ENCODE peak calls at places on chromosomes 16 and 17, in ten cellular contexts. N is body of pancreas; Z is heart left ventricle; M is heart right ventricle; S is thoracic aorta; K is CD8-positive, alpha-beta memory T cell; J is WERI-Rb-1; L is CD8-positive, alpha-beta T cell; R is kidney; Y is neural progenitor cell. F is an unnamed sample.

GRCh38 chr17:77451271-77451893 is 310.6 kb downstream of the SEC14L1 start:
- DNase-seq in N (peak), Z (peak), M (peak), S (no peak), K (peak), J (peak), L (peak), R (peak), Y (peak), F (peak)

GRCh38 chr16:13756411-13756810 is 163.5 kb upstream of the ERCC4 start:
- DNase-seq in N (no peak), Z (no peak), M (no peak), S (no peak), K (no peak), J (peak), L (no peak), R (no peak), Y (peak), F (no peak)

GRCh38 chr17:76497979-76498885 is 3.0 kb downstream of the RHBDF2 start:
- DNase-seq in N (peak), Z (peak), M (peak), S (peak), K (no peak), J (peak), L (no peak), R (peak), Y (peak), F (peak)

GRCh38 chr17:22233382-22233781 is 541.1 kb downstream of the KCNJ18 start:
- DNase-seq in N (no peak), Z (no peak), M (no peak), S (no peak), K (no peak), J (no peak), L (no peak), R (no peak), Y (no peak), F (no peak)

GRCh38 chr17:39118674-39119419 is 32.6 kb downstream of the PLXDC1 start:
- DNase-seq in N (no peak), Z (peak), M (no peak), S (no peak), K (no peak), J (no peak), L (no peak), R (no peak), Y (no peak), F (no peak)

GRCh38 chr17:10357768-10358167 is 15.0 kb downstream of the MYH13 start:
- DNase-seq in N (peak), Z (no peak), M (no peak), S (no peak), K (no peak), J (peak), L (no peak), R (no peak), Y (peak), F (no peak)

GRCh38 chr16:66476328-66477027 is 49.4 kb downstream of the BEAN1 start:
- DNase-seq in N (no peak), Z (no peak), M (no peak), S (no peak), K (no peak), J (peak), L (peak), R (no peak), Y (no peak), F (peak)

GRCh38 chr16:72105978-72106377 is 12.3 kb downstream of the DHX38 start:
- DNase-seq in N (no peak), Z (no peak), M (no peak), S (no peak), K (no peak), J (no peak), L (no peak), R (no peak), Y (no peak), F (no peak)

GRCh38 chr16:78405833-78406232 is 306.4 kb downstream of the WWOX start:
- DNase-seq in N (no peak), Z (no peak), M (no peak), S (no peak), K (no peak), J (no peak), L (no peak), R (no peak), Y (no peak), F (no peak)

GRCh38 chr17:82956726-82957468 is 117.1 kb upstream of the ZNF750 start:
- DNase-seq in N (no peak), Z (no peak), M (no peak), S (no peak), K (no peak), J (peak), L (no peak), R (peak), Y (no peak), F (no peak)

GRCh38 chr16:19708498-19709205 is 9.4 kb downstream of the KNOP1 start:
- DNase-seq in N (no peak), Z (no peak), M (no peak), S (no peak), K (no peak), J (no peak), L (no peak), R (peak), Y (no peak), F (no peak)

GRCh38 chr17:5437721-5438317 is 1.1 kb downstream of the C1QBP start:
- DNase-seq in N (no peak), Z (no peak), M (no peak), S (no peak), K (no peak), J (no peak), L (no peak), R (no peak), Y (no peak), F (no peak)

GRCh38 chr17:16027708-16028584 is 28.3 kb downstream of the TTC19 start:
- DNase-seq in N (no peak), Z (no peak), M (no peak), S (no peak), K (no peak), J (no peak), L (peak), R (no peak), Y (no peak), F (no peak)

GRCh38 chr17:8162232-8162996 is at the start of gene VAMP2:
- DNase-seq in N (peak), Z (peak), M (peak), S (no peak), K (peak), J (peak), L (peak), R (peak), Y (peak), F (peak)

GRCh38 chr17:47205419-47205963 is 3.7 kb upstream of the MYL4 start:
- DNase-seq in N (peak), Z (peak), M (peak), S (no peak), K (peak), J (no peak), L (peak), R (peak), Y (no peak), F (peak)

GRCh38 chr16:68626557-68626956 is 18.6 kb upstream of the CDH3 start:
- DNase-seq in N (no peak), Z (no peak), M (no peak), S (no peak), K (no peak), J (no peak), L (no peak), R (no peak), Y (no peak), F (no peak)

GRCh38 chr16:7835032-7835431 is 502.4 kb downstream of the RBFOX1 start:
- DNase-seq in N (no peak), Z (no peak), M (no peak), S (no peak), K (no peak), J (peak), L (no peak), R (no peak), Y (peak), F (no peak)

GRCh38 chr16:11602321-11602720 is 15.6 kb upstream of the LITAF start:
- DNase-seq in N (no peak), Z (no peak), M (no peak), S (no peak), K (no peak), J (no peak), L (no peak), R (no peak), Y (no peak), F (no peak)

DNA sequence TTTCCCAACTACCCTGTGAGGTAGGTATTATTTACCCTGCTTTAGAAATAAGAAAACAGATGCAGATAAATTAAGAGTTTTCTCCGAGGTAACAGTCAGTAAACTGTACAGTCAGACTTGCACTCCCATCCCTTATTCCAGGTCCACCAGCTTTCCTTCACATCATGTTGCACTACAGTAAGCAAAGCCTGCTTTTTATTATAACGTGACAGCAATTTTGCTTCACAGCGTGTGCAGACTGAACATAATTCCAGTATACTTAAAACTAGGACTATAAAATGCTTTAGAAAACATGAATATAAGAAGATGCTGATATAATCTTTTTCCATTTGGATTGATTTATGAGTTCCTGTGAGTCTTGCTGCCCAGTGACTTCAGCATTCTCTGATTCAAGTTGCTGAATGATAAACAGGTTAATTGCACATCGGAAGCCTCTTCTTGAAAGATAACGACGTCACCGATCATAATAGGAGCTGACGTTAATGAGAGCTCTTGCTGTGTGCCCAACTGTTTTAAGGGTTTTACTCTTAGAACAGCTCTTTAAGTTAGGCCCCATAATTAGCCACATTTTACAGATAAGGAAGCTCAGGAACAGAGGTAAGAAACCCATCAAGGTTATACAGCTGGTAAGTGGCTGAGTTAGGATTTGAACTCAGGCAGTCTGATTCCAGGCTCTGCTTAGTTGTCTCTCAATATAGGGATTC is 1.4 kb downstream of the LIG3 start:
- DNase-seq in N (no peak), Z (no peak), M (no peak), S (no peak), K (no peak), J (no peak), L (no peak), R (no peak), Y (peak), F (no peak)
- H3K4me3 ChIP-seq in N (peak), Z (peak), M (peak), S (peak), K (peak), J (peak), L (peak), R (peak), Y (peak), F (peak)

GRCh38 chr16:4347010-4347409 is 4.1 kb downstream of the PAM16 start:
- DNase-seq in N (no peak), Z (no peak), M (no peak), S (no peak), K (no peak), J (no peak), L (no peak), R (no peak), Y (no peak), F (no peak)

GRCh38 chr16:4347765-4348509 is 3.2 kb downstream of the PAM16 start:
- DNase-seq in N (no peak), Z (no peak), M (no peak), S (no peak), K (no peak), J (no peak), L (no peak), R (no peak), Y (no peak), F (no peak)

GRCh38 chr16:4344659-4345438 is 6.3 kb downstream of the PAM16 start:
- DNase-seq in N (no peak), Z (no peak), M (no peak), S (no peak), K (no peak), J (no peak), L (no peak), R (no peak), Y (no peak), F (no peak)

GRCh38 chr16:4345439-4346204 is 5.5 kb downstream of the PAM16 start:
- DNase-seq in N (peak), Z (no peak), M (no peak), S (no peak), K (no peak), J (no peak), L (no peak), R (no peak), Y (no peak), F (no peak)

GRCh38 chr16:4346205-4346781 is 4.8 kb downstream of the PAM16 start:
- DNase-seq in N (no peak), Z (no peak), M (no peak), S (no peak), K (no peak), J (no peak), L (no peak), R (no peak), Y (no peak), F (no peak)
- H3K4me3 ChIP-seq in N (no peak), Z (no peak), M (no peak), S (no peak), K (no peak), J (no peak), L (no peak), R (no peak), Y (no peak), F (no peak)

DNA sequence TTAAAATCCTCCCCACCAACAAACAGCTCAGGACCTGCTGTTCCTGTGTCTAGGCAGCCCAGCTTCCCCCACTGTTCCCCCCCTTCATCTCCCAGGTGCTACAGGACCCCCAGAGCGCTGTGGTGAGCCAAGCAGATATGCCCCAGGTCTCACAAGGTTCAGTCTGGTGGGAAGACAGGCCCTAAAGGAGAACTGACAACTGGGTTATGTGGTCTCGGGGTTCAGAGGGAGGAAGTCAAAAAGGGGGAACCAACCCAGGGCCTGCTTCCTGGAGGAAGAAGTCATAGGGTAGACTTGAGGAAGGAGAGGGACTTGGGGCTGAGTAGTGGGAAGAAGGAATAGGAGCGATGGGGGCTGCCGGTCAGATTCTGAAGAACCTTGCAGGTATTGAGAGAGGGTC is 2.6 kb downstream of the RIPOR1 start:
- DNase-seq in N (no peak), Z (no peak), M (no peak), S (no peak), K (no peak), J (no peak), L (no peak), R (no peak), Y (no peak), F (no peak)
- H3K4me3 ChIP-seq in N (no peak), Z (peak), M (peak), S (peak), K (no peak), J (no peak), L (no peak), R (peak), Y (no peak), F (no peak)

GRCh38 chr17:81550830-81551457 is 1.2 kb downstream of the FAAP100 start:
- DNase-seq in N (peak), Z (peak), M (peak), S (no peak), K (no peak), J (no peak), L (no peak), R (peak), Y (no peak), F (no peak)
- H3K4me3 ChIP-seq in N (no peak), Z (peak), M (peak), S (peak), K (peak), J (peak), L (peak), R (peak), Y (peak), F (peak)

GRCh38 chr16:88453621-88454314 is 688 bp downstream of the ZFPM1 start:
- DNase-seq in N (peak), Z (no peak), M (no peak), S (no peak), K (no peak), J (no peak), L (no peak), R (no peak), Y (peak), F (no peak)
- H3K4me3 ChIP-seq in N (peak), Z (peak), M (peak), S (peak), K (peak), J (peak), L (peak), R (peak), Y (peak), F (peak)

GRCh38 chr17:44086364-44087311 is 16.1 kb downstream of the G6PC3 start:
- DNase-seq in N (no peak), Z (peak), M (no peak), S (peak), K (no peak), J (peak), L (peak), R (no peak), Y (peak), F (no peak)
- H3K4me3 ChIP-seq in N (no peak), Z (no peak), M (no peak), S (no peak), K (no peak), J (no peak), L (no peak), R (no peak), Y (peak), F (no peak)

GRCh38 chr17:31486351-31487062 is 95.0 kb downstream of the RAB11FIP4 start:
- DNase-seq in N (peak), Z (no peak), M (no peak), S (no peak), K (no peak), J (no peak), L (no peak), R (peak), Y (no peak), F (no peak)

GRCh38 chr17:31487648-31488263 is 96.3 kb downstream of the RAB11FIP4 start:
- DNase-seq in N (peak), Z (peak), M (peak), S (peak), K (peak), J (peak), L (peak), R (peak), Y (peak), F (peak)

GRCh38 chr17:31488982-31489294 is 97.5 kb downstream of the RAB11FIP4 start:
- DNase-seq in N (no peak), Z (no peak), M (no peak), S (no peak), K (no peak), J (no peak), L (no peak), R (no peak), Y (no peak), F (no peak)

GRCh38 chr17:31488264-31488981 is 96.9 kb downstream of the RAB11FIP4 start:
- DNase-seq in N (peak), Z (no peak), M (no peak), S (no peak), K (no peak), J (no peak), L (no peak), R (peak), Y (peak), F (no peak)

GRCh38 chr17:31487063-31487647 is 95.7 kb downstream of the RAB11FIP4 start:
- DNase-seq in N (no peak), Z (no peak), M (no peak), S (no peak), K (no peak), J (no peak), L (no peak), R (no peak), Y (no peak), F (no peak)
- H3K4me3 ChIP-seq in N (no peak), Z (peak), M (peak), S (peak), K (peak), J (peak), L (peak), R (peak), Y (peak), F (peak)